ENCODE peak calls at places on chromosomes 11 and 22, in eight cellular contexts. L is stomach, J is Panc1, F is SK-N-SH, Q is prostate gland, D is transverse colon, N is sigmoid colon, P is GM23338. C is an unnamed sample.

GRCh38 chr22:30260276-30260675 is 6.4 kb downstream of the OSM start:
- DNase-seq in L (no peak), J (no peak), F (no peak), Q (no peak), D (no peak), N (no peak), P (no peak), C (no peak)

GRCh38 chr11:57699813-57700212 is 12.2 kb downstream of the MED19 start:
- DNase-seq in L (no peak), J (no peak), F (no peak), Q (no peak), D (no peak), N (no peak), P (peak), C (no peak)

GRCh38 chr22:48444320-48445112 is 1383.2 kb downstream of the BRD1 start:
- DNase-seq in L (no peak), J (no peak), F (no peak), Q (no peak), D (no peak), N (no peak), P (no peak), C (no peak)

GRCh38 chr11:114282488-114282887 is 13.7 kb upstream of the NNMT start:
- DNase-seq in L (no peak), J (no peak), F (no peak), Q (no peak), D (no peak), N (no peak), P (peak), C (no peak)

GRCh38 chr11:47720651-47721050 is 5.5 kb upstream of the AGBL2 start:
- DNase-seq in L (no peak), J (no peak), F (no peak), Q (no peak), D (no peak), N (no peak), P (no peak), C (no peak)

GRCh38 chr11:114082415-114082748 is 22.9 kb downstream of the ZBTB16 start:
- DNase-seq in L (no peak), J (no peak), F (no peak), Q (no peak), D (no peak), N (no peak), P (no peak), C (no peak)

GRCh38 chr11:11163256-11163655 is 189.8 kb downstream of the CSNK2A3 start:
- DNase-seq in L (no peak), J (no peak), F (peak), Q (no peak), D (no peak), N (no peak), P (peak), C (no peak)

GRCh38 chr11:23314162-23314561 is 453.9 kb upstream of the CCDC179 start:
- DNase-seq in L (no peak), J (no peak), F (no peak), Q (no peak), D (no peak), N (no peak), P (no peak), C (no peak)

GRCh38 chr11:23252426-23252825 is 392.2 kb upstream of the CCDC179 start:
- DNase-seq in L (no peak), J (no peak), F (no peak), Q (no peak), D (no peak), N (no peak), P (no peak), C (no peak)

GRCh38 chr11:93059074-93059957 is 89.9 kb downstream of the MTNR1B start:
- DNase-seq in L (no peak), J (no peak), F (no peak), Q (no peak), D (no peak), N (no peak), P (no peak), C (no peak)

GRCh38 chr22:30866811-30867271 is 101.7 kb downstream of the MORC2 start:
- DNase-seq in L (no peak), J (no peak), F (peak), Q (no peak), D (no peak), N (peak), P (peak), C (peak)

GRCh38 chr22:42856179-42856864 is 751 bp downstream of the ARFGAP3 start:
- DNase-seq in L (peak), J (no peak), F (no peak), Q (peak), D (peak), N (peak), P (peak), C (peak)

GRCh38 chr22:36911887-36912661 is 1.4 kb upstream of the CSF2RB start:
- DNase-seq in L (no peak), J (no peak), F (no peak), Q (no peak), D (no peak), N (no peak), P (peak), C (no peak)

GRCh38 chr22:25207553-25208157 is 8.0 kb downstream of the CRYBB3 start:
- DNase-seq in L (no peak), J (no peak), F (no peak), Q (no peak), D (no peak), N (no peak), P (no peak), C (no peak)

GRCh38 chr11:97290444-97291041 is 900.7 kb downstream of the JRKL start:
- DNase-seq in L (no peak), J (no peak), F (no peak), Q (no peak), D (no peak), N (no peak), P (no peak), C (no peak)

GRCh38 chr11:57083641-57084385 is 95.1 kb downstream of the OR5AK2 start:
- DNase-seq in L (no peak), J (no peak), F (no peak), Q (peak), D (no peak), N (no peak), P (no peak), C (no peak)

GRCh38 chr11:132028380-132029240 is 658.2 kb downstream of the NTM start:
- DNase-seq in L (peak), J (peak), F (peak), Q (no peak), D (peak), N (no peak), P (peak), C (no peak)

GRCh38 chr11:46333129-46333947 is 13.9 kb upstream of the DGKZ start:
- DNase-seq in L (no peak), J (no peak), F (peak), Q (no peak), D (no peak), N (no peak), P (peak), C (no peak)

GRCh38 chr11:130243816-130244215 is 70.9 kb downstream of the ZBTB44 start:
- DNase-seq in L (no peak), J (no peak), F (no peak), Q (no peak), D (no peak), N (no peak), P (no peak), C (no peak)

GRCh38 chr11:95715777-95716241 is 73.8 kb downstream of the FAM76B start:
- DNase-seq in L (no peak), J (no peak), F (no peak), Q (no peak), D (no peak), N (no peak), P (peak), C (no peak)

GRCh38 chr11:96241351-96241841 is 101.6 kb downstream of the MAML2 start:
- DNase-seq in L (no peak), J (no peak), F (no peak), Q (no peak), D (peak), N (no peak), P (peak), C (no peak)

GRCh38 chr11:23976776-23977380 is 520.0 kb upstream of the LUZP2 start:
- DNase-seq in L (no peak), J (no peak), F (no peak), Q (no peak), D (no peak), N (no peak), P (no peak), C (no peak)

GRCh38 chr11:1770528-1770927 is 6.8 kb upstream of the CTSD start:
- DNase-seq in L (peak), J (no peak), F (no peak), Q (no peak), D (peak), N (peak), P (no peak), C (peak)

GRCh38 chr11:76214968-76215548 is 8.8 kb upstream of the WNT11 start:
- DNase-seq in L (no peak), J (no peak), F (no peak), Q (no peak), D (no peak), N (no peak), P (no peak), C (no peak)

GRCh38 chr11:63489879-63490278 is 1.1 kb downstream of the PLAAT5 start:
- DNase-seq in L (no peak), J (no peak), F (no peak), Q (no peak), D (no peak), N (no peak), P (peak), C (no peak)

GRCh38 chr11:36091256-36091811 is 147.5 kb downstream of the LDLRAD3 start:
- DNase-seq in L (no peak), J (no peak), F (no peak), Q (no peak), D (no peak), N (no peak), P (no peak), C (no peak)
- TF ChIP-seq POLR2AphosphoS5 in L (no peak), J (no peak), F (no peak), Q (no peak), D (no peak), N (no peak), P (no peak), C (no peak)

DNA sequence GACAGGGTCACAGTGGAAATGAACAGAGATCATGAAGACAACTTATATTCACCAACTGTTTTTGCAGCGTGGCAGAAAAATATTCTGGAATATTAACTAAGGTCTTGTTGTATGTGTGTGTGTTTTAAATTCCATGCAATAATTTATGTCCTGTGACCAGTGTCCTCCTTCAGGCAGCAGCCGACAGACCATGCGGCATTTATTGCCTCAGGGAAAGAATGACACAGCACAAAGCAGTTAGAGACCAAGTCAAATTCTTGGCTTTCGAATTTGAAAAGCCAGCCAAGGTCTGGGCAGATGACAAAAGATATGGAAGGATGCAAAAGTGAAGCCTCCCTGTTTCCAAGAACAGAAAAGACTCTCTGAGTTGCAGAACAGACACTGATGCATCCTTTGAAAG is 120.0 kb downstream of the MIAT start:
- DNase-seq in L (no peak), J (no peak), F (no peak), Q (no peak), D (no peak), N (no peak), P (peak), C (no peak)
- TF ChIP-seq POLR2AphosphoS5 in L (no peak), J (no peak), F (no peak), Q (no peak), D (peak), N (no peak), P (peak), C (no peak)

DNA sequence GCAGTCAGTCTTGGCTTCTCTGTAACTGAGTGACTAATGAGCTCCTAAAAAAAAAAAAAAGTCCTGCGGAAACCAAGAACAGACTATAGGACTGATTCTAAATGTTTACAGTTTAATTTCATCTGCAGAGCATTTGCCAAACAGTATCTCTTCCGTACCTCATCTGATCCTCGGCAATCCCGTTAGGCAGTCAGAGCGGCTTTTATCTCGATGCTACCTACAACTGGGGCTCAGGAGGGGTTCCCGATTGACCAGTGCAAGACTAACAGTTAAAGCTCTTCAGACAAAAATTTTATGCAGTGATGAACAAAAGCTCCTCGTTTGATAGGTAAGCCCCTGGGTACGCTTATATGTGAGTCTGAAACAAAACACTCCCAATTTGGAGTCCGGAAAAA is 628 bp downstream of the KIF18A start:
- DNase-seq in L (no peak), J (peak), F (peak), Q (no peak), D (no peak), N (no peak), P (peak), C (no peak)
- TF ChIP-seq POLR2AphosphoS5 in L (no peak), J (no peak), F (no peak), Q (no peak), D (no peak), N (no peak), P (no peak), C (no peak)

GRCh38 chr11:44861829-44862545 is 88.7 kb downstream of the TP53I11 start:
- DNase-seq in L (peak), J (peak), F (no peak), Q (no peak), D (peak), N (peak), P (peak), C (no peak)
- TF ChIP-seq POLR2AphosphoS5 in L (peak), J (peak), F (peak), Q (peak), D (peak), N (no peak), P (no peak), C (no peak)

GRCh38 chr22:39351689-39352214 is 2.0 kb downstream of the SYNGR1 start:
- DNase-seq in L (no peak), J (no peak), F (no peak), Q (no peak), D (no peak), N (no peak), P (peak), C (no peak)

GRCh38 chr22:39350803-39351688 is 1.3 kb downstream of the SYNGR1 start:
- DNase-seq in L (no peak), J (no peak), F (no peak), Q (no peak), D (no peak), N (no peak), P (no peak), C (no peak)

GRCh38 chr22:39349967-39350802 is at the start of gene SYNGR1:
- DNase-seq in L (peak), J (no peak), F (peak), Q (no peak), D (no peak), N (no peak), P (peak), C (no peak)

GRCh38 chr22:39349506-39349966 is 255 bp upstream of the SYNGR1 start:
- DNase-seq in L (peak), J (no peak), F (peak), Q (no peak), D (peak), N (no peak), P (peak), C (no peak)

DNA sequence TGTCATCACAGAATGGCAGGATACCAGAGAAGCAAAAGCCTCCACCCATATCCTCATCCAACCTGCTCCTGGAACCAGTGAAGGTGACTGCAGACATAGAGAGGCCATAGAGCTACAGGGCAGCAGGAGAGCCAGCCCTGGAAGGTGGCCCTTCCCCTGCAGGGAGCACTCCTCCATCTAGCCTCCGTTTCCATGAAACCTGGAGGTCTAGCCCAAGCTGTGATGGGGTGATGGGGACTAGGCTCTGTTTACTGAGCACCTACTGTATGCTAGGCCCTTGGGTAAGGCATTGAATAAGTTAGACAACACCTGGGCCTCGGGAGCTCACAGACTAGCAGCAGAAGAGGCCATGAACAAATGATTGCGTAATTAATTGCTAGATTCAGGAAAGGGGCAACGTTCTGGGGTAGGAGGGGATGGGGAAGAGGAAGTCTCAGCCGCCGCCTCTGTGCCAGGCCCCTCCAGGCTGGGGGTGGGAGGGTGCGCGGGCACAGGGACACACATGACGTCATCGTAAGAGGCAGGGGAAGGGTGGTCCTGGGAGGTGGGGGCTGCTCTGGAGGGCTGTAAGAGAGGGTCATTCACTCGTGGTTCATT is 784 bp upstream of the SYNGR1 start:
- DNase-seq in L (no peak), J (no peak), F (peak), Q (no peak), D (peak), N (no peak), P (no peak), C (no peak)
- TF ChIP-seq POLR2AphosphoS5 in L (no peak), J (no peak), F (no peak), Q (no peak), D (no peak), N (no peak), P (peak), C (no peak)

GRCh38 chr22:45996241-45997076 is 19.5 kb upstream of the WNT7B start:
- DNase-seq in L (no peak), J (no peak), F (no peak), Q (no peak), D (peak), N (peak), P (no peak), C (peak)
- TF ChIP-seq POLR2AphosphoS5 in L (no peak), J (no peak), F (no peak), Q (no peak), D (no peak), N (no peak), P (no peak), C (no peak)

DNA sequence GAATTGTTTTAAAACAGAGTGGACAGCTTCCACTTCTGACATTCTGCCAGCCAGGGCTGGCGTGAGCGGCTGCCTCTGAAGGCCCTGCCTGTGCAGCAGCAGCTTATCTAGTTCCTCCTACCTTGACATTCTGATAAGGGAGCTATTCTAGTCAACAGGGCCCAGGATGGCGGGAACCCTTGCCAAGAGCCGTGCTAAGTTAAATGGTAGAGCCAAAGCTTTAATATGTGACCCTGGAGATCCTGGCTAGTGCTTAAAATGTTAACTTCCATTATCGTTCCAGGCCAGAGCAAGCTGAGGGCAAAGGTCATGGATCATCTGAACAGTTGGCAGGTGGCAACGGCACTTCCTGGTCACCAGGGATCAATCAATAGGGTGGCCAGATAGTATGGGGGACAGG is 3.5 kb downstream of the KCNJ5 start:
- DNase-seq in L (peak), J (no peak), F (peak), Q (no peak), D (peak), N (peak), P (no peak), C (no peak)
- TF ChIP-seq POLR2AphosphoS5 in L (peak), J (no peak), F (no peak), Q (no peak), D (no peak), N (no peak), P (no peak), C (no peak)

GRCh38 chr22:39547587-39547947 is 15.0 kb upstream of the RPS19BP1 start:
- DNase-seq in L (no peak), J (no peak), F (no peak), Q (no peak), D (no peak), N (no peak), P (no peak), C (no peak)

GRCh38 chr22:39543095-39543494 is 10.5 kb upstream of the RPS19BP1 start:
- DNase-seq in L (no peak), J (no peak), F (peak), Q (no peak), D (no peak), N (no peak), P (peak), C (no peak)

GRCh38 chr22:39546064-39546365 is 13.5 kb upstream of the RPS19BP1 start:
- DNase-seq in L (no peak), J (no peak), F (no peak), Q (no peak), D (no peak), N (no peak), P (no peak), C (no peak)

GRCh38 chr22:39546889-39547586 is 14.5 kb upstream of the RPS19BP1 start:
- DNase-seq in L (no peak), J (no peak), F (no peak), Q (no peak), D (no peak), N (no peak), P (no peak), C (no peak)

DNA sequence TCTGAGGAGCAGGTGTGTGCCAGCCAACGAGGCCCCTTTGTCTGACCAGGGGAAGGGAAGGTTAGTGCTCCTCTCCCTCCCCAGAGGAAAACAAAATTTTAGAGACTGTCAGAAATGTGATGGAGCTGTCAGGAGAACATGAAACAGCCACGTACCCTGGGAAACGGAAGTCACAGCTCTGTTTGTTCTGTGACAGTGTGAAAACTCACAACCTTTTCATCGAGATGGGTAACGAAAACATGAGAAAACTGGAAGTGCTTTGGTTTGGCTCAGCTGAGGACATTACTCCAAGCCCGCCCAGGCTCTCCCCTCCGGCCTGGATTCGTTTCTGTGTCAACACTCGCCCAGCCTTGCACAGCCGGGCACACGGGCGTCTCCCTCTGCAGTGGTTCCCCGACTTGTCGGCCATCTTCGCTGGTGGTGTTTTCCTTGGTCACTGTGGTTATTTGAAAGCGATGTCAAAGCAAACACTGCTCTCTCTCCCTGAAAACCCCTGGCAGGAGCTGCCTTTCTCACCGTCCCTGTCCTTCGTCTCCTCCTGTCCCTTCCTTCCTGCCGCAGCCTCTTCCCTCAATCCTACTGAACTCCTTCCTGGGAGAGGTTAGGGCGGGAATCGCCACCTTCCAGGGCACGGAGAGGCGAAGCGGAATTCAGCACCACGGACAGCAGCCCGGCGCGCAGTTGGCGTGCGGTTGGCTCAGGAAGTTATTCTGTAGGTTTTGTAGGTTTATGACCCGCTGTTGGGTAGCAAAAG is 12.9 kb upstream of the RPS19BP1 start:
- DNase-seq in L (no peak), J (no peak), F (no peak), Q (no peak), D (peak), N (no peak), P (peak), C (no peak)
- TF ChIP-seq POLR2AphosphoS5 in L (no peak), J (no peak), F (no peak), Q (no peak), D (no peak), N (no peak), P (no peak), C (no peak)

GRCh38 chr22:23278883-23279675 is 98.8 kb downstream of the BCR start:
- DNase-seq in L (peak), J (no peak), F (no peak), Q (peak), D (peak), N (no peak), P (no peak), C (no peak)
- TF ChIP-seq POLR2AphosphoS5 in L (peak), J (no peak), F (no peak), Q (peak), D (peak), N (no peak), P (no peak), C (no peak)

GRCh38 chr11:73344191-73344607 is 32.0 kb upstream of the RELT start:
- DNase-seq in L (no peak), J (no peak), F (peak), Q (no peak), D (no peak), N (peak), P (no peak), C (no peak)
- TF ChIP-seq POLR2AphosphoS5 in L (no peak), J (no peak), F (no peak), Q (no peak), D (no peak), N (no peak), P (no peak), C (no peak)

C was measured in suprapubic skin.